ENCODE peak calls at places on chromosomes 12 and 14, in six cellular contexts. P is upper lobe of left lung, U is SK-N-SH, V is transverse colon, Q is stomach, W is ovary. D is an unnamed sample.

GRCh38 chr14:85415015-85415712 is 114.8 kb upstream of the FLRT2 start:
- DNase-seq in W (peak; percentile 26), V (no peak), P (peak; percentile 24), U (no peak), Q (no peak), D (peak; percentile 18)

GRCh38 chr14:76531821-76532318 is 155.9 kb downstream of the ESRRB start:
- DNase-seq in P (no peak), U (no peak), W (no peak), V (no peak), Q (no peak), D (no peak)

GRCh38 chr12:89370850-89371249 is 18.5 kb upstream of the DUSP6 start:
- DNase-seq in W (no peak), U (no peak), P (no peak), Q (no peak), V (no peak), D (no peak)

GRCh38 chr14:60662987-60663386 is 13.7 kb upstream of the SIX1 start:
- DNase-seq in P (no peak), Q (no peak), W (no peak), V (no peak), U (no peak), D (no peak)

GRCh38 chr12:76123301-76124212 is 39.1 kb upstream of the NAP1L1 start:
- DNase-seq in V (no peak), W (no peak), Q (no peak), U (no peak), P (no peak), D (no peak)

GRCh38 chr14:65040666-65041433 is 54.2 kb downstream of the FNTB start:
- DNase-seq in U (no peak), W (no peak), P (no peak), Q (peak; percentile 24), V (no peak), D (no peak)

GRCh38 chr12:482061-482460 is 22.3 kb downstream of the B4GALNT3 start:
- DNase-seq in W (no peak), P (no peak), V (no peak), U (no peak), Q (peak; percentile 14), D (no peak)

GRCh38 chr12:49233842-49234526 is 30.9 kb upstream of the TUBA1C start:
- DNase-seq in U (no peak), P (peak; percentile 83), W (peak; percentile 48), V (peak; percentile 37), Q (peak; percentile 45), D (no peak)

GRCh38 chr12:27025116-27025515 is 2.8 kb downstream of the MED21 start:
- DNase-seq in Q (no peak), U (no peak), P (no peak), W (no peak), V (no peak), D (no peak)

GRCh38 chr14:52042371-52043037 is 26.4 kb downstream of the NID2 start:
- DNase-seq in W (no peak), Q (no peak), P (no peak), V (no peak), U (no peak), D (no peak)

GRCh38 chr14:70822706-70823185 is 13.4 kb upstream of the MAP3K9 start:
- DNase-seq in U (peak; percentile 79), Q (peak; percentile 41), W (peak; percentile 45), P (peak; percentile 40), V (peak; percentile 48), D (no peak)

GRCh38 chr12:101598483-101598882 is 3.7 kb downstream of the MYBPC1 start:
- DNase-seq in P (no peak), W (no peak), U (no peak), Q (no peak), V (no peak), D (no peak)

GRCh38 chr14:34081576-34082136 is 130.8 kb upstream of the EGLN3 start:
- DNase-seq in U (no peak), V (no peak), P (no peak), Q (peak; percentile 37), W (no peak), D (no peak)

GRCh38 chr12:47903151-47903611 is 1.6 kb downstream of the VDR start:
- DNase-seq in W (no peak), V (peak; percentile 76), P (peak; percentile 75), U (no peak), Q (peak; percentile 53), D (no peak)

GRCh38 chr14:20690848-20691640 is 2.5 kb downstream of the ANG start:
- DNase-seq in U (peak; percentile 73), Q (peak; percentile 45), V (peak; percentile 48), W (no peak), P (no peak), D (no peak)

GRCh38 chr14:51398898-51399297 is 158.9 kb downstream of the TMX1 start:
- DNase-seq in U (no peak), P (no peak), Q (no peak), V (no peak), W (no peak), D (no peak)

GRCh38 chr12:70918321-70918720 is 2.2 kb downstream of the PTPRR start:
- DNase-seq in P (no peak), Q (no peak), V (no peak), W (no peak), U (no peak), D (no peak)

GRCh38 chr12:56565510-56566101 is 44.0 kb downstream of the RBMS2 start:
- DNase-seq in W (peak; percentile 77), P (peak; percentile 77), Q (peak; percentile 55), U (no peak), V (peak; percentile 76), D (peak; percentile 26)

GRCh38 chr14:68610251-68610793 is 182.5 kb downstream of the ZFP36L1 start:
- DNase-seq in P (no peak), W (no peak), V (no peak), Q (no peak), U (no peak), D (no peak)

GRCh38 chr12:85440273-85440672 is 160.3 kb downstream of the ALX1 start:
- DNase-seq in Q (no peak), V (no peak), W (no peak), U (no peak), P (no peak), D (no peak)

GRCh38 chr12:43011383-43011926 is 421.9 kb upstream of the PRICKLE1 start:
- DNase-seq in W (no peak), V (no peak), Q (no peak), U (no peak), P (no peak), D (no peak)

GRCh38 chr14:80134321-80134720 is 77.0 kb downstream of the DIO2 start:
- DNase-seq in V (no peak), W (no peak), P (no peak), Q (no peak), U (no peak), D (no peak)

GRCh38 chr12:115943630-115944391 is 333.7 kb downstream of the MED13L start:
- DNase-seq in W (no peak), V (no peak), Q (no peak), U (no peak), P (no peak), D (no peak)

GRCh38 chr12:26697217-26697616 is 135.8 kb downstream of the ITPR2 start:
- DNase-seq in W (no peak), Q (no peak), P (no peak), U (no peak), V (no peak), D (no peak)

GRCh38 chr12:129607293-129607692 is 296.5 kb downstream of the TMEM132D start:
- DNase-seq in W (no peak), V (no peak), Q (no peak), P (no peak), U (no peak), D (no peak)

GRCh38 chr12:11967356-11968040 is 103.2 kb upstream of the BCL2L14 start:
- DNase-seq in P (no peak), W (no peak), Q (no peak), V (no peak), U (no peak), D (no peak)

GRCh38 chr14:102426796-102427195 is 64.1 kb downstream of the TECPR2 start:
- DNase-seq in V (no peak), U (no peak), Q (no peak), P (no peak), W (peak; percentile 1), D (no peak)

DNA sequence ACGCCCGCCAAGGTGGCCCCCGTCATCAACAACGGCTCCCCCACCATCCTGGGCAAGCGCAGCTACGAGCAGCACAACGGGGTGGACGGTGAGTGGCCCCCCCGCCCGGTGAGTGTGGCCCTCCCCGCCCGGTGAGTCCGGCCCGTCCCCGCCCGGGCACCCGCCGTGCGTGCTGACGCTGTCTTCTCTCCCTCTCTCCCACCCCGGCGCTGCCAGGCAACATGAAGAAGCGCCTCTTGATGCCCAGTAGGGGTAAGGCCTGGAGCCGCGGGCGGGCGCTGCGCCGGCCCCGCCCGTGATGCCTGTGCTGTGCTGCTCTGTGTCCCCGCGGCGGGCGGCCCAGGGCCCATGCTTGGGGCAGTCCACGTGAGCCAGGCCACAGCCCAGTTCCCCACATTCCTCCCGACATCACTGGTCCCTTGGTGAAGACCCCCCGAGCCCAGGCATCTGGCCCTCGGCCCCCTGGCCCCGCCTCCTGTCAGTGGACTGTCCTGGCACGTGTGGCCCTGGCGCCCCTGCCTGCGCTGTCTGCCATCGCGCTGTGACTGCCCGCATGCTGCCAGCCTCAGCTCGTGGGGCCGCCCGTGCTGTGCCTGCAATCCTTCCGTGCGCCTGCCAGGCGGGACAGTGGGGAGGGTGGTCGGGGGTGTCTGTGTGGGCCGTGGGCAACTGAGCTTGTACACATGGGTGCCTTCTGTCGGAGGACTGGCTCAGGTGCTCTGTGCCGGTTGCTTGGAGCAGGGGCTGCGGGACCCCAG is 8.0 kb upstream of the CRIP2 start:
- DNase-seq in Q (no peak), V (no peak), U (no peak), W (no peak), P (no peak), D (no peak)
- H3K4me1 ChIP-seq in Q (peaks cover 49% of the 10 kb centered on the region), V (no peaks in the 10 kb centered on the region), U (peaks cover 49% of the 10 kb centered on the region), W (no peaks in the 10 kb centered on the region), P (peaks cover 28% of the 10 kb centered on the region), D (peaks cover 37% of the 10 kb centered on the region)

GRCh38 chr14:90676859-90677258 is 139.4 kb downstream of the TTC7B start:
- DNase-seq in W (no peak), U (no peak), V (no peak), Q (no peak), P (no peak), D (no peak)
- TF ChIP-seq EP300 in W (no peak), U (peak; percentile 25), V (peak; percentile 81), Q (no peak), P (no peak), D (no peak)

DNA sequence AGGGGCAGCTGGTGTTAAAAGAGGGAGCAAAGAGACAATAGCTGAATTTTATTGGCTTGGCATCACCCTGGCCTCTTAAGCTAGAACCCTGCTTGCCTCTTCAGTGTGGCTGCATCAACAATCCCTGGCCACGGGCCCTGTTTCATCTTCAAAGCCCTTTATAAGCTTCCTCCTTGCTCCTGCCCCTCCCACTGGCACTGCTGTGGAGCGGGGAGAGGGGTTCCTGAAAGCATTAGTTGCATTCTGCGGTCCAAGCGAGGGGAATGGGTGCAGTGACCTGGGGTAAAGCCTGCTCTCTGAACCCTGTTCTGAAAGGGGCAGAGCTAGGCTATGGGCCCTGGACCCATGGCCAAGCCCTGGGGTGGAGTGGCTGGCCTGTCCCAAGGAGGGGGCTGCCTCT is 235 bp upstream of the KRT83 start:
- DNase-seq in V (no peak), P (no peak), U (no peak), W (no peak), Q (no peak), D (no peak)
- H3K27me3 ChIP-seq in V (peaks cover 14% of the 10 kb centered on the region), P (peaks cover 8% of the 10 kb centered on the region), U (no peaks in the 10 kb centered on the region), W (no peaks in the 10 kb centered on the region), Q (peaks cover 13% of the 10 kb centered on the region), D (no peaks in the 10 kb centered on the region)

DNA sequence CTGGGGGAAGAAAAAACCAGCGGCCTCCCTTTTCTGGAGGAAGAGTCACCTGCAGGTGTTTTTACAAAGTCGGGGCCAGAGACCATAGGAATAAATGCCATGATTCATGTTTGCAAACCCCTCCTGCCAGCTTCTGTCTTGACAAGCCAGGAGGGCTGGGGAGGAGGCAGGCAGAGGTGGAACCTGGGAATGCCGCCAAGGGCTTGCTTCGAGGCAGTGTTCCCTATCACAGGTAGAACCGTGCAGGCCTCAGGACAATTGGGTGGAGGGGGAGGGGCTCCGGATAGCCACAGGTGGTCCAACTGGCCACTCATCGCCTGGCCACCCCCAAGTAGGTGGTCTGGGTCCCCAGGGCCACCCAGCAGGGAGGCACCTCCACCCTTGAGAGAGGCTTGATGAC is 14.2 kb upstream of the DLK1 start:
- DNase-seq in Q (peak; percentile 39), U (no peak), V (peak; percentile 11), W (peak; percentile 48), P (no peak), D (no peak)
- H3K4me1 ChIP-seq in Q (peaks cover 22% of the 10 kb centered on the region), U (peaks cover 62% of the 10 kb centered on the region), V (no peaks in the 10 kb centered on the region), W (peaks cover 23% of the 10 kb centered on the region), P (peaks cover 20% of the 10 kb centered on the region), D (no peaks in the 10 kb centered on the region)

D was measured in tibial nerve.